ENCODE peak calls at places on chromosomes 11 and 22, in six cellular contexts. One of them, this sample, is unnamed.

GRCh38 chr11:130740819-130741218 is 175.5 kb downstream of the SNX19 start:
- DNase-seq in body of pancreas: no peak
- DNase-seq in CD8-positive, alpha-beta T cell: no peak
- DNase-seq in fibroblast of mammary gland: peak
- DNase-seq in thoracic aorta: no peak
- DNase-seq in astrocyte of the spinal cord: peak
- DNase-seq in this sample: no peak

GRCh38 chr11:32466279-32466915 is 31.1 kb upstream of the WT1 start:
- DNase-seq in body of pancreas: no peak
- DNase-seq in CD8-positive, alpha-beta T cell: no peak
- DNase-seq in fibroblast of mammary gland: no peak
- DNase-seq in thoracic aorta: no peak
- DNase-seq in astrocyte of the spinal cord: no peak
- DNase-seq in this sample: no peak

GRCh38 chr11:72736452-72737069 is 15.6 kb downstream of the ARAP1 start:
- DNase-seq in body of pancreas: no peak
- DNase-seq in CD8-positive, alpha-beta T cell: peak
- DNase-seq in fibroblast of mammary gland: peak
- DNase-seq in thoracic aorta: no peak
- DNase-seq in astrocyte of the spinal cord: no peak
- DNase-seq in this sample: peak

GRCh38 chr22:40628354-40629042 is 8.0 kb downstream of the MRTFA start:
- DNase-seq in body of pancreas: no peak
- DNase-seq in CD8-positive, alpha-beta T cell: no peak
- DNase-seq in fibroblast of mammary gland: peak
- DNase-seq in thoracic aorta: no peak
- DNase-seq in astrocyte of the spinal cord: peak
- DNase-seq in this sample: no peak

GRCh38 chr11:48170840-48171233 is 45.8 kb upstream of the OR4B1 start:
- DNase-seq in body of pancreas: no peak
- DNase-seq in CD8-positive, alpha-beta T cell: no peak
- DNase-seq in fibroblast of mammary gland: peak
- DNase-seq in thoracic aorta: no peak
- DNase-seq in astrocyte of the spinal cord: peak
- DNase-seq in this sample: no peak

GRCh38 chr11:9922806-9923205 is 258.9 kb downstream of the SWAP70 start:
- DNase-seq in body of pancreas: no peak
- DNase-seq in CD8-positive, alpha-beta T cell: no peak
- DNase-seq in fibroblast of mammary gland: no peak
- DNase-seq in thoracic aorta: no peak
- DNase-seq in astrocyte of the spinal cord: no peak
- DNase-seq in this sample: no peak

GRCh38 chr22:36246718-36247117 is 6.2 kb upstream of the APOL1 start:
- DNase-seq in body of pancreas: no peak
- DNase-seq in CD8-positive, alpha-beta T cell: no peak
- DNase-seq in fibroblast of mammary gland: no peak
- DNase-seq in thoracic aorta: no peak
- DNase-seq in astrocyte of the spinal cord: no peak
- DNase-seq in this sample: no peak

GRCh38 chr11:1180947-1181391 is 23.2 kb downstream of the MUC5AC start:
- DNase-seq in body of pancreas: no peak
- DNase-seq in CD8-positive, alpha-beta T cell: no peak
- DNase-seq in fibroblast of mammary gland: no peak
- DNase-seq in thoracic aorta: no peak
- DNase-seq in astrocyte of the spinal cord: no peak
- DNase-seq in this sample: no peak

GRCh38 chr11:2213384-2213842 is 41.8 kb upstream of the TH start:
- DNase-seq in body of pancreas: no peak
- DNase-seq in CD8-positive, alpha-beta T cell: peak
- DNase-seq in fibroblast of mammary gland: no peak
- DNase-seq in thoracic aorta: no peak
- DNase-seq in astrocyte of the spinal cord: no peak
- DNase-seq in this sample: no peak

GRCh38 chr11:96098511-96099241 is 174.8 kb upstream of the MTMR2 start:
- DNase-seq in body of pancreas: no peak
- DNase-seq in CD8-positive, alpha-beta T cell: no peak
- DNase-seq in fibroblast of mammary gland: peak
- DNase-seq in thoracic aorta: no peak
- DNase-seq in astrocyte of the spinal cord: peak
- DNase-seq in this sample: no peak

GRCh38 chr11:132055296-132055695 is 684.9 kb downstream of the NTM start:
- DNase-seq in body of pancreas: no peak
- DNase-seq in CD8-positive, alpha-beta T cell: no peak
- DNase-seq in fibroblast of mammary gland: no peak
- DNase-seq in thoracic aorta: no peak
- DNase-seq in astrocyte of the spinal cord: no peak
- DNase-seq in this sample: no peak

GRCh38 chr11:95453616-95454118 is 222.7 kb upstream of the SESN3 start:
- DNase-seq in body of pancreas: peak
- DNase-seq in CD8-positive, alpha-beta T cell: no peak
- DNase-seq in fibroblast of mammary gland: no peak
- DNase-seq in thoracic aorta: peak
- DNase-seq in astrocyte of the spinal cord: peak
- DNase-seq in this sample: no peak

GRCh38 chr22:25169278-25170031 is 30.2 kb upstream of the CRYBB3 start:
- DNase-seq in body of pancreas: no peak
- DNase-seq in CD8-positive, alpha-beta T cell: no peak
- DNase-seq in fibroblast of mammary gland: no peak
- DNase-seq in thoracic aorta: no peak
- DNase-seq in astrocyte of the spinal cord: no peak
- DNase-seq in this sample: peak

GRCh38 chr22:34067031-34067430 is 146.8 kb upstream of the LARGE1 start:
- DNase-seq in body of pancreas: no peak
- DNase-seq in CD8-positive, alpha-beta T cell: no peak
- DNase-seq in fibroblast of mammary gland: no peak
- DNase-seq in thoracic aorta: no peak
- DNase-seq in astrocyte of the spinal cord: no peak
- DNase-seq in this sample: no peak

GRCh38 chr11:36292311-36292722 is 3.1 kb upstream of the COMMD9 start:
- DNase-seq in body of pancreas: no peak
- DNase-seq in CD8-positive, alpha-beta T cell: no peak
- DNase-seq in fibroblast of mammary gland: peak
- DNase-seq in thoracic aorta: no peak
- DNase-seq in astrocyte of the spinal cord: peak
- DNase-seq in this sample: no peak

GRCh38 chr11:74641289-74641688 is 48.9 kb downstream of the POLD3 start:
- DNase-seq in body of pancreas: no peak
- DNase-seq in CD8-positive, alpha-beta T cell: no peak
- DNase-seq in fibroblast of mammary gland: no peak
- DNase-seq in thoracic aorta: no peak
- DNase-seq in astrocyte of the spinal cord: no peak
- DNase-seq in this sample: no peak

GRCh38 chr11:69380921-69381581 is 87.1 kb downstream of the MYEOV start:
- DNase-seq in body of pancreas: peak
- DNase-seq in CD8-positive, alpha-beta T cell: no peak
- DNase-seq in fibroblast of mammary gland: no peak
- DNase-seq in thoracic aorta: no peak
- DNase-seq in astrocyte of the spinal cord: no peak
- DNase-seq in this sample: no peak

GRCh38 chr11:117941163-117941707 is 12.0 kb upstream of the TMPRSS13 start:
- DNase-seq in body of pancreas: no peak
- DNase-seq in CD8-positive, alpha-beta T cell: no peak
- DNase-seq in fibroblast of mammary gland: no peak
- DNase-seq in thoracic aorta: no peak
- DNase-seq in astrocyte of the spinal cord: no peak
- DNase-seq in this sample: no peak

GRCh38 chr11:96061094-96061493 is 137.2 kb upstream of the MTMR2 start:
- DNase-seq in body of pancreas: no peak
- DNase-seq in CD8-positive, alpha-beta T cell: no peak
- DNase-seq in fibroblast of mammary gland: no peak
- DNase-seq in thoracic aorta: no peak
- DNase-seq in astrocyte of the spinal cord: no peak
- DNase-seq in this sample: no peak

GRCh38 chr11:36130401-36130800 is 158.8 kb downstream of the COMMD9 start:
- DNase-seq in body of pancreas: no peak
- DNase-seq in CD8-positive, alpha-beta T cell: no peak
- DNase-seq in fibroblast of mammary gland: peak
- DNase-seq in thoracic aorta: no peak
- DNase-seq in astrocyte of the spinal cord: peak
- DNase-seq in this sample: no peak

GRCh38 chr11:71418643-71419042 is 29.6 kb downstream of the DHCR7 start:
- DNase-seq in body of pancreas: no peak
- DNase-seq in CD8-positive, alpha-beta T cell: no peak
- DNase-seq in fibroblast of mammary gland: no peak
- DNase-seq in thoracic aorta: no peak
- DNase-seq in astrocyte of the spinal cord: no peak
- DNase-seq in this sample: no peak

GRCh38 chr11:69403556-69404215 is 77.8 kb upstream of the LINC01488 start:
- DNase-seq in body of pancreas: no peak
- DNase-seq in CD8-positive, alpha-beta T cell: no peak
- DNase-seq in fibroblast of mammary gland: peak
- DNase-seq in thoracic aorta: no peak
- DNase-seq in astrocyte of the spinal cord: peak
- DNase-seq in this sample: no peak

GRCh38 chr22:23829845-23830372 is 8.9 kb downstream of the DERL3 start:
- DNase-seq in body of pancreas: no peak
- DNase-seq in CD8-positive, alpha-beta T cell: no peak
- DNase-seq in fibroblast of mammary gland: peak
- DNase-seq in thoracic aorta: no peak
- DNase-seq in astrocyte of the spinal cord: peak
- DNase-seq in this sample: no peak

DNA sequence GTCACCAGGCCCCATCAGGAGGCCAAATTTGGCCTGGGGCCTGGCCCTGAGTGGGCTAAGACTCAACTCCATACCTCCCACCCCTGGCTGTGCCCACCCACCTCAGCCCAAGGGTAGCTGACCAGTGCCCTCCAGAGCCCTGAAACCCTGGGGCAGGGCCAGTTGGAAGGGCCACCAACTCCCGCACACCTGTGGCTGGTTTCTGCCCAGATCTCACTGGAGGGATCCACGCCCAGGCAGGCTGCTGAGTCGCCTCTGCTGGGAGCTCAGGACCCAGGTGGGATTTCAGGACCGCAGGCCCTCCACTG is 8.9 kb upstream of the PIM3 start:
- DNase-seq in body of pancreas: no peak
- DNase-seq in CD8-positive, alpha-beta T cell: no peak
- DNase-seq in fibroblast of mammary gland: no peak
- DNase-seq in thoracic aorta: no peak
- DNase-seq in astrocyte of the spinal cord: no peak
- DNase-seq in this sample: no peak
- H3K4me3 ChIP-seq in body of pancreas: no peak
- H3K4me3 ChIP-seq in CD8-positive, alpha-beta T cell: no peak
- H3K4me3 ChIP-seq in fibroblast of mammary gland: no peak
- H3K4me3 ChIP-seq in thoracic aorta: no peak
- H3K4me3 ChIP-seq in astrocyte of the spinal cord: no peak
- H3K4me3 ChIP-seq in this sample: no peak

GRCh38 chr11:66386171-66387069 is 14.9 kb upstream of the SLC29A2 start:
- DNase-seq in body of pancreas: peak
- DNase-seq in CD8-positive, alpha-beta T cell: peak
- DNase-seq in fibroblast of mammary gland: peak
- DNase-seq in thoracic aorta: peak
- DNase-seq in astrocyte of the spinal cord: peak
- DNase-seq in this sample: peak
- H3K4me3 ChIP-seq in body of pancreas: no peak
- H3K4me3 ChIP-seq in CD8-positive, alpha-beta T cell: no peak
- H3K4me3 ChIP-seq in fibroblast of mammary gland: peak
- H3K4me3 ChIP-seq in thoracic aorta: peak
- H3K4me3 ChIP-seq in astrocyte of the spinal cord: no peak
- H3K4me3 ChIP-seq in this sample: peak

GRCh38 chr11:125494601-125494986 is 1.5 kb downstream of the FEZ1 start:
- DNase-seq in body of pancreas: no peak
- DNase-seq in CD8-positive, alpha-beta T cell: no peak
- DNase-seq in fibroblast of mammary gland: no peak
- DNase-seq in thoracic aorta: no peak
- DNase-seq in astrocyte of the spinal cord: peak
- DNase-seq in this sample: no peak
- H3K4me3 ChIP-seq in body of pancreas: no peak
- H3K4me3 ChIP-seq in CD8-positive, alpha-beta T cell: peak
- H3K4me3 ChIP-seq in fibroblast of mammary gland: peak
- H3K4me3 ChIP-seq in thoracic aorta: peak
- H3K4me3 ChIP-seq in astrocyte of the spinal cord: peak
- H3K4me3 ChIP-seq in this sample: peak

DNA sequence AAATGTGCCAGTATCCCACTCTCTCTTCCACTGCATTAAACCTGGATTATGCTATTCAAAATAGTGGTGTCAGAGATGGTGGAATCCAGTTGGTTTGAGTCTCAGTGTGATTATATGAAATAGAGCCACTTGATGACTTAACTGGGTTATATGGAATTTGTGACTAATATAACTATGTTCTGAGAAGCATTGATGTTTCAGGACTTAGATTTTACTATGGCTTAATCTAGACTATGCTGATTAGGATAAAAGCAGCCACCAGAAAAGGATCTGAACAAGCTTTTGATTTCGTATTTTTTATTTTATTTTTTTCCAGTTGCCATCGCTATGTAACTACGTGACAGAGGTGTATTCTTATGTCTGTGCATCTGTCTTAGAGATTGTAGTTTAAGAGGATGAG is 39.1 kb downstream of the MS4A6A start:
- DNase-seq in body of pancreas: no peak
- DNase-seq in CD8-positive, alpha-beta T cell: no peak
- DNase-seq in fibroblast of mammary gland: no peak
- DNase-seq in thoracic aorta: no peak
- DNase-seq in astrocyte of the spinal cord: no peak
- DNase-seq in this sample: no peak
- H3K4me3 ChIP-seq in body of pancreas: no peak
- H3K4me3 ChIP-seq in CD8-positive, alpha-beta T cell: no peak
- H3K4me3 ChIP-seq in fibroblast of mammary gland: no peak
- H3K4me3 ChIP-seq in thoracic aorta: no peak
- H3K4me3 ChIP-seq in astrocyte of the spinal cord: no peak
- H3K4me3 ChIP-seq in this sample: no peak

GRCh38 chr11:119402470-119402869 is 20.5 kb downstream of the THY1 start:
- DNase-seq in body of pancreas: no peak
- DNase-seq in CD8-positive, alpha-beta T cell: no peak
- DNase-seq in fibroblast of mammary gland: no peak
- DNase-seq in thoracic aorta: no peak
- DNase-seq in astrocyte of the spinal cord: no peak
- DNase-seq in this sample: no peak

GRCh38 chr11:119403021-119403420 is 20.0 kb downstream of the THY1 start:
- DNase-seq in body of pancreas: no peak
- DNase-seq in CD8-positive, alpha-beta T cell: no peak
- DNase-seq in fibroblast of mammary gland: no peak
- DNase-seq in thoracic aorta: no peak
- DNase-seq in astrocyte of the spinal cord: no peak
- DNase-seq in this sample: no peak

GRCh38 chr11:119409731-119410130 is 13.2 kb downstream of the THY1 start:
- DNase-seq in body of pancreas: no peak
- DNase-seq in CD8-positive, alpha-beta T cell: no peak
- DNase-seq in fibroblast of mammary gland: no peak
- DNase-seq in thoracic aorta: no peak
- DNase-seq in astrocyte of the spinal cord: no peak
- DNase-seq in this sample: no peak

GRCh38 chr11:119404872-119405271 is 18.1 kb downstream of the THY1 start:
- DNase-seq in body of pancreas: no peak
- DNase-seq in CD8-positive, alpha-beta T cell: no peak
- DNase-seq in fibroblast of mammary gland: no peak
- DNase-seq in thoracic aorta: no peak
- DNase-seq in astrocyte of the spinal cord: no peak
- DNase-seq in this sample: no peak

DNA sequence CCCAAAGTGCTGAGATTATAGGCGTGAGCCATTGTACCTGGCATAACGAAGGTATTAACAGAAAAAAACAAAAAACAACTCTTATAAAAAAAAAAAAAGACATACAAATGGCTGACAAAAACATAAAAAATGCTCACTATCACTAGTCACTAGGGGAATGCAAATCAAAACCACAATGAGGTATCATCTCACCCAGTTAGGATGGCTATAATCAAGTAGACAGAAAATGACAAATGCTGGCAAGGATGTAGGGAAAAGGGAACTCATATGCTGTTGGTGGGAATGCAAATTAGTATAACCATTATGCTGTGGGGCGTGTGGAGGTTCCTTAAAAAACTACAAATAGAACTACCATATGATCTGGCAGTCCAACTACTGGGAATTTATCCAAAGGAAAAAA is 17.0 kb downstream of the THY1 start:
- DNase-seq in body of pancreas: no peak
- DNase-seq in CD8-positive, alpha-beta T cell: no peak
- DNase-seq in fibroblast of mammary gland: peak
- DNase-seq in thoracic aorta: no peak
- DNase-seq in astrocyte of the spinal cord: no peak
- DNase-seq in this sample: no peak
- H3K4me3 ChIP-seq in body of pancreas: no peak
- H3K4me3 ChIP-seq in CD8-positive, alpha-beta T cell: no peak
- H3K4me3 ChIP-seq in fibroblast of mammary gland: no peak
- H3K4me3 ChIP-seq in thoracic aorta: no peak
- H3K4me3 ChIP-seq in astrocyte of the spinal cord: no peak
- H3K4me3 ChIP-seq in this sample: no peak

This sample was measured in gastrocnemius medialis.